ENCODE peak calls at places on chromosomes 2 and 18, in ten cellular contexts. N, P, E, D, C, Y, A, S, U and O are unnamed samples.

GRCh38 chr2:129396980-129397599 is 582.4 kb upstream of the RAB6C start:
- DNase-seq in N (peak), P (peak), E (peak), D (no peak), C (no peak), Y (peak), A (no peak), S (peak), U (no peak), O (no peak)

GRCh38 chr2:200471324-200471848 is 38.5 kb downstream of the KCTD18 start:
- DNase-seq in N (peak), P (no peak), E (no peak), D (no peak), C (no peak), Y (no peak), A (no peak), S (peak), U (no peak), O (no peak)

GRCh38 chr2:228767196-228767595 is 503.9 kb downstream of the PID1 start:
- DNase-seq in N (peak), P (peak), E (no peak), D (peak), C (no peak), Y (no peak), A (no peak), S (no peak), U (no peak), O (no peak)

GRCh38 chr2:9261231-9261883 is 54.7 kb downstream of the ASAP2 start:
- DNase-seq in N (peak), P (peak), E (no peak), D (no peak), C (no peak), Y (no peak), A (peak), S (no peak), U (peak), O (no peak)

GRCh38 chr2:12534646-12535263 is 182.0 kb upstream of the TRIB2 start:
- DNase-seq in N (peak), P (peak), E (no peak), D (peak), C (peak), Y (peak), A (no peak), S (peak), U (no peak), O (no peak)

GRCh38 chr2:146235158-146235557 is 1609.7 kb upstream of the ACVR2A start:
- DNase-seq in N (no peak), P (no peak), E (no peak), D (no peak), C (no peak), Y (no peak), A (no peak), S (no peak), U (no peak), O (no peak)

GRCh38 chr2:75570948-75571729 is 10.4 kb upstream of the EVA1A start:
- DNase-seq in N (peak), P (peak), E (no peak), D (peak), C (peak), Y (no peak), A (no peak), S (no peak), U (no peak), O (no peak)

GRCh38 chr2:105455488-105455991 is 56.7 kb upstream of the FHL2 start:
- DNase-seq in N (peak), P (peak), E (peak), D (peak), C (peak), Y (no peak), A (peak), S (peak), U (peak), O (no peak)

GRCh38 chr2:148670773-148671172 is 26.2 kb downstream of the EPC2 start:
- DNase-seq in N (peak), P (peak), E (no peak), D (peak), C (no peak), Y (no peak), A (no peak), S (peak), U (no peak), O (no peak)

GRCh38 chr2:177467646-177468045 is 75.1 kb downstream of the AGPS start:
- DNase-seq in N (peak), P (peak), E (no peak), D (peak), C (no peak), Y (no peak), A (no peak), S (peak), U (no peak), O (no peak)

GRCh38 chr2:222423632-222424280 is 587 bp upstream of the SGPP2 start:
- DNase-seq in N (no peak), P (peak), E (peak), D (no peak), C (no peak), Y (no peak), A (no peak), S (peak), U (no peak), O (no peak)

GRCh38 chr18:21452808-21453511 is 147.5 kb downstream of the ESCO1 start:
- DNase-seq in N (no peak), P (no peak), E (no peak), D (no peak), C (no peak), Y (no peak), A (no peak), S (no peak), U (no peak), O (no peak)

GRCh38 chr2:8927510-8928456 is 75.7 kb downstream of the MBOAT2 start:
- DNase-seq in N (no peak), P (no peak), E (no peak), D (no peak), C (no peak), Y (no peak), A (no peak), S (no peak), U (no peak), O (no peak)

GRCh38 chr2:17747684-17748452 is 5.7 kb downstream of the SMC6 start:
- DNase-seq in N (peak), P (peak), E (no peak), D (peak), C (no peak), Y (no peak), A (no peak), S (peak), U (no peak), O (no peak)

GRCh38 chr2:131493199-131494018 is 1.2 kb upstream of the MZT2A start:
- DNase-seq in N (peak), P (peak), E (no peak), D (no peak), C (no peak), Y (no peak), A (no peak), S (no peak), U (no peak), O (no peak)

GRCh38 chr2:152056418-152056817 is 42.4 kb downstream of the CACNB4 start:
- DNase-seq in N (no peak), P (peak), E (no peak), D (no peak), C (no peak), Y (no peak), A (no peak), S (no peak), U (no peak), O (no peak)

GRCh38 chr2:17627434-17627833 is 86.9 kb downstream of the VSNL1 start:
- DNase-seq in N (no peak), P (peak), E (no peak), D (no peak), C (no peak), Y (no peak), A (no peak), S (peak), U (no peak), O (no peak)

GRCh38 chr2:195363496-195363895 is 293.5 kb upstream of the SLC39A10 start:
- DNase-seq in N (peak), P (peak), E (no peak), D (peak), C (no peak), Y (no peak), A (no peak), S (peak), U (no peak), O (no peak)

GRCh38 chr18:36757081-36757480 is 71.7 kb downstream of the TPGS2 start:
- DNase-seq in N (peak), P (peak), E (no peak), D (peak), C (no peak), Y (peak), A (no peak), S (peak), U (no peak), O (no peak)

GRCh38 chr2:233772583-233772982 is 5.5 kb upstream of the MROH2A start:
- DNase-seq in N (no peak), P (no peak), E (no peak), D (no peak), C (no peak), Y (no peak), A (no peak), S (no peak), U (no peak), O (no peak)

GRCh38 chr2:240183370-240184197 is 43.1 kb upstream of the OTOS start:
- DNase-seq in N (no peak), P (no peak), E (no peak), D (no peak), C (no peak), Y (no peak), A (peak), S (no peak), U (no peak), O (no peak)

GRCh38 chr18:76448262-76449109 is 46.6 kb downstream of the ZNF516 start:
- DNase-seq in N (peak), P (peak), E (peak), D (no peak), C (no peak), Y (no peak), A (no peak), S (no peak), U (no peak), O (peak)

GRCh38 chr2:95317123-95317500 is 20.0 kb downstream of the KCNIP3 start:
- DNase-seq in N (no peak), P (peak), E (no peak), D (no peak), C (no peak), Y (no peak), A (no peak), S (no peak), U (no peak), O (no peak)

GRCh38 chr2:49154140-49154539 is at the start of gene FSHR:
- DNase-seq in N (no peak), P (no peak), E (no peak), D (no peak), C (no peak), Y (no peak), A (no peak), S (no peak), U (no peak), O (no peak)

GRCh38 chr18:8662574-8663255 is 42.6 kb upstream of the MTCL1 start:
- DNase-seq in N (no peak), P (no peak), E (no peak), D (no peak), C (no peak), Y (no peak), A (no peak), S (no peak), U (no peak), O (no peak)

GRCh38 chr2:105403785-105404698 is 5.2 kb upstream of the FHL2 start:
- DNase-seq in N (peak), P (peak), E (peak), D (peak), C (peak), Y (no peak), A (no peak), S (peak), U (no peak), O (no peak)

GRCh38 chr2:233830111-233830760 is 24.1 kb downstream of the HJURP start:
- DNase-seq in N (no peak), P (no peak), E (no peak), D (no peak), C (peak), Y (no peak), A (peak), S (no peak), U (no peak), O (peak)

GRCh38 chr18:78146136-78146535 is 833.5 kb upstream of the SALL3 start:
- DNase-seq in N (no peak), P (no peak), E (no peak), D (no peak), C (no peak), Y (no peak), A (no peak), S (no peak), U (no peak), O (no peak)

GRCh38 chr2:223784221-223784772 is 53.1 kb downstream of the AP1S3 start:
- DNase-seq in N (no peak), P (no peak), E (no peak), D (no peak), C (no peak), Y (no peak), A (no peak), S (no peak), U (no peak), O (no peak)

GRCh38 chr2:228086561-228086960 is 94.9 kb downstream of the SPHKAP start:
- DNase-seq in N (no peak), P (no peak), E (no peak), D (no peak), C (no peak), Y (no peak), A (no peak), S (no peak), U (no peak), O (no peak)

GRCh38 chr2:158610059-158610458 is 153.3 kb downstream of the PKP4 start:
- DNase-seq in N (no peak), P (no peak), E (no peak), D (no peak), C (no peak), Y (no peak), A (no peak), S (no peak), U (no peak), O (no peak)

GRCh38 chr2:109700680-109701274 is 86.6 kb downstream of the SOWAHC start:
- DNase-seq in N (no peak), P (peak), E (no peak), D (no peak), C (no peak), Y (no peak), A (no peak), S (no peak), U (no peak), O (no peak)
- H3K27ac ChIP-seq in N (no peak), P (no peak), E (no peak), D (no peak), C (peak), Y (no peak), A (peak), S (peak), U (no peak), O (no peak)

GRCh38 chr2:134232461-134232860 is 21.4 kb upstream of the MGAT5 start:
- DNase-seq in N (no peak), P (no peak), E (no peak), D (no peak), C (no peak), Y (no peak), A (no peak), S (no peak), U (no peak), O (no peak)
- H3K27ac ChIP-seq in N (peak), P (no peak), E (no peak), D (peak), C (no peak), Y (no peak), A (no peak), S (no peak), U (no peak), O (no peak)

GRCh38 chr2:46335966-46336436 is 38.8 kb downstream of the EPAS1 start:
- DNase-seq in N (no peak), P (no peak), E (no peak), D (no peak), C (no peak), Y (no peak), A (no peak), S (no peak), U (peak), O (no peak)

GRCh38 chr2:46338674-46339073 is 41.5 kb downstream of the EPAS1 start:
- DNase-seq in N (no peak), P (no peak), E (no peak), D (no peak), C (no peak), Y (no peak), A (no peak), S (no peak), U (no peak), O (no peak)

GRCh38 chr2:46339200-46339599 is 42.0 kb downstream of the EPAS1 start:
- DNase-seq in N (no peak), P (no peak), E (no peak), D (no peak), C (no peak), Y (no peak), A (no peak), S (no peak), U (no peak), O (no peak)

GRCh38 chr2:46336560-46336959 is 39.4 kb downstream of the EPAS1 start:
- DNase-seq in N (peak), P (peak), E (no peak), D (peak), C (no peak), Y (no peak), A (no peak), S (no peak), U (peak), O (no peak)

GRCh38 chr2:46337208-46337994 is 40.2 kb downstream of the EPAS1 start:
- DNase-seq in N (no peak), P (no peak), E (no peak), D (no peak), C (no peak), Y (no peak), A (no peak), S (peak), U (no peak), O (no peak)
- H3K27ac ChIP-seq in N (peak), P (peak), E (no peak), D (peak), C (no peak), Y (no peak), A (peak), S (no peak), U (peak), O (peak)

GRCh38 chr2:46865181-46865970 is 50.2 kb downstream of the MCFD2 start:
- DNase-seq in N (no peak), P (no peak), E (no peak), D (no peak), C (no peak), Y (no peak), A (no peak), S (no peak), U (no peak), O (no peak)

GRCh38 chr2:46863895-46864294 is 51.7 kb downstream of the MCFD2 start:
- DNase-seq in N (no peak), P (no peak), E (no peak), D (no peak), C (no peak), Y (no peak), A (no peak), S (no peak), U (no peak), O (no peak)

GRCh38 chr2:46870051-46870839 is 45.4 kb downstream of the MCFD2 start:
- DNase-seq in N (peak), P (no peak), E (no peak), D (peak), C (no peak), Y (no peak), A (no peak), S (no peak), U (no peak), O (no peak)

GRCh38 chr2:46869621-46870020 is 46.0 kb downstream of the MCFD2 start:
- DNase-seq in N (no peak), P (no peak), E (no peak), D (no peak), C (no peak), Y (no peak), A (no peak), S (no peak), U (no peak), O (no peak)

DNA sequence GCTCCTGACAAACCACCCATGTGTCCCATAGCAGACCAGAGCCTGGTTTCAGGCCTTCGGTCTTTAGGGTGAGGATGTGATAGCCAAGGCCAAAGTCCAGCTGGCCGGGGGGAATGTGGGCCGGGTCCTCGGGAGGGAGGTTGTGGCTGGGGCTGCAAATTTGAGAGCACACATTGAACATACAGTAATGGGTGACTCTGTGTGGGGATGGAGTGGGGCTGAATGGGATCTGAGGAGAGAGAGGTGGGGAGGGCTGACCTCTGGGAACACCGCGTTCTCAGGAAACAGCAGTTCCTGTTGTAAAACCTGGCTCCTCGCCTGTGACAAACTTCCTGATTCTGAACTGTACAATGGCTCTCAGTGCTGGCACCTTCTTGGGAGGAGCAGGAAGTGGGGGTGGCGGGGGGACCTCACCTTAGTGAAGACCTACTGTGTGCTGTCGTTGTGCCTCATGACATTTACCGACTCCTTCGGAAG is 48.8 kb downstream of the MCFD2 start:
- DNase-seq in N (no peak), P (no peak), E (peak), D (no peak), C (no peak), Y (no peak), A (no peak), S (no peak), U (peak), O (no peak)
- H3K27ac ChIP-seq in N (no peak), P (no peak), E (no peak), D (no peak), C (no peak), Y (no peak), A (no peak), S (no peak), U (peak), O (peak)

DNA sequence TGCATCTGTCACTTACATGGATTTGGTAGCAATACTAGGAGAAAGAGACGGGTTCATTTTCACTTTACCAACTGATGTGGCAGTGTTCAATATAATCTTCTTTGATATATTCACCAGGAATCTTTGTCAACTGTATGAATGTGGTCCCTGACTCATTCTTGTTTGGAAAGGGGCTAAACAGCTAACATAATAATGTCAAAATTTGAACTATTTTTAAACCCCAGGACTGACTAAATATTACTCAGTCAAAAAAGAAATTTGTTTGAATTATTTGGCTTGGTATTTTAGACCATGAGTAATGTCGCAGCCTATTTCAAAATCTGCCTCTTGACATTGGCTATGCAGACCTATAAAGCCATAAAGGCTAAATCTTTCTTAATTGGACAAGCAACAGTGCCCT is 413.7 kb upstream of the RGPD4 start:
- DNase-seq in N (peak), P (peak), E (no peak), D (no peak), C (no peak), Y (no peak), A (no peak), S (no peak), U (no peak), O (no peak)
- H3K27ac ChIP-seq in N (peak), P (no peak), E (no peak), D (no peak), C (no peak), Y (no peak), A (peak), S (no peak), U (no peak), O (peak)

GRCh38 chr2:45178854-45179253 is 169.6 kb upstream of the SIX2 start:
- DNase-seq in N (peak), P (peak), E (no peak), D (peak), C (no peak), Y (no peak), A (no peak), S (no peak), U (no peak), O (no peak)
- H3K27ac ChIP-seq in N (peak), P (peak), E (no peak), D (no peak), C (no peak), Y (no peak), A (no peak), S (no peak), U (no peak), O (no peak)

GRCh38 chr2:180677928-180678327 is 302.5 kb upstream of the UBE2E3 start:
- DNase-seq in N (peak), P (no peak), E (no peak), D (no peak), C (no peak), Y (no peak), A (no peak), S (peak), U (no peak), O (no peak)
- H3K27ac ChIP-seq in N (no peak), P (no peak), E (no peak), D (no peak), C (no peak), Y (no peak), A (no peak), S (peak), U (no peak), O (no peak)